ENCODE peak calls at places on chromosome 20, in seven cellular contexts. K, W, B, M, R, V and A are unnamed samples.

GRCh38 chr20:44805991-44806729 is 4.2 kb downstream of the RIMS4 start:
- DNase-seq in K (no peak), W (peak), B (no peak), M (peak), R (no peak), V (peak), A (no peak)

GRCh38 chr20:47675190-47676142 is 109.8 kb downstream of the SULF2 start:
- DNase-seq in K (no peak), W (no peak), B (no peak), M (no peak), R (peak), V (no peak), A (no peak)

GRCh38 chr20:10523438-10523837 is 88.3 kb downstream of the SLX4IP start:
- DNase-seq in K (no peak), W (no peak), B (no peak), M (no peak), R (no peak), V (no peak), A (no peak)

GRCh38 chr20:50146732-50147662 is 6.5 kb downstream of the PEDS1 start:
- DNase-seq in K (no peak), W (peak), B (peak), M (no peak), R (no peak), V (no peak), A (peak)

GRCh38 chr20:36272547-36273220 is 33.5 kb upstream of the DLGAP4 start:
- DNase-seq in K (no peak), W (no peak), B (no peak), M (peak), R (no peak), V (no peak), A (no peak)

GRCh38 chr20:34232494-34233087 is 8.6 kb upstream of the ASIP start:
- DNase-seq in K (no peak), W (no peak), B (no peak), M (no peak), R (no peak), V (no peak), A (no peak)

GRCh38 chr20:53805895-53806384 is 212.3 kb upstream of the ZNF217 start:
- DNase-seq in K (no peak), W (no peak), B (no peak), M (no peak), R (no peak), V (no peak), A (no peak)

GRCh38 chr20:4225778-4226177 is 210.4 kb upstream of the RNF24 start:
- DNase-seq in K (no peak), W (no peak), B (no peak), M (no peak), R (peak), V (no peak), A (no peak)

GRCh38 chr20:8389381-8390368 is 257.6 kb downstream of the PLCB1 start:
- DNase-seq in K (no peak), W (peak), B (no peak), M (no peak), R (peak), V (peak), A (no peak)

GRCh38 chr20:20624914-20625313 is 87.5 kb downstream of the RALGAPA2 start:
- DNase-seq in K (no peak), W (no peak), B (no peak), M (no peak), R (no peak), V (no peak), A (no peak)

GRCh38 chr20:54014301-54014914 is 56.0 kb downstream of the BCAS1 start:
- DNase-seq in K (no peak), W (no peak), B (no peak), M (no peak), R (no peak), V (peak), A (no peak)

GRCh38 chr20:47125553-47126373 is 230.7 kb downstream of the ZMYND8 start:
- DNase-seq in K (no peak), W (no peak), B (no peak), M (no peak), R (no peak), V (no peak), A (no peak)

GRCh38 chr20:42083280-42083679 is 465.1 kb upstream of the CHD6 start:
- DNase-seq in K (no peak), W (no peak), B (no peak), M (no peak), R (no peak), V (peak), A (no peak)

GRCh38 chr20:63782521-63782971 is 43.0 kb downstream of the SLC2A4RG start:
- DNase-seq in K (no peak), W (no peak), B (no peak), M (no peak), R (no peak), V (no peak), A (no peak)

GRCh38 chr20:37331060-37331857 is 14.7 kb upstream of the SRC start:
- DNase-seq in K (no peak), W (no peak), B (no peak), M (no peak), R (no peak), V (peak), A (no peak)

GRCh38 chr20:38373898-38374297 is 27.6 kb downstream of the LBP start:
- DNase-seq in K (no peak), W (no peak), B (no peak), M (no peak), R (no peak), V (no peak), A (no peak)

GRCh38 chr20:56606174-56606945 is 22.7 kb upstream of the TFAP2C start:
- DNase-seq in K (no peak), W (no peak), B (no peak), M (no peak), R (no peak), V (no peak), A (no peak)

GRCh38 chr20:51531141-51531710 is 11.3 kb downstream of the NFATC2 start:
- DNase-seq in K (peak), W (no peak), B (no peak), M (no peak), R (no peak), V (no peak), A (no peak)
- TF ChIP-seq TAF1 in K (no peak), W (no peak), B (no peak), M (no peak), R (no peak), V (no peak), A (no peak)

GRCh38 chr20:32285621-32286334 is 8.3 kb downstream of the KIF3B start:
- DNase-seq in K (no peak), W (peak), B (peak), M (no peak), R (no peak), V (no peak), A (no peak)
- TF ChIP-seq TAF1 in K (no peak), W (no peak), B (peak), M (no peak), R (no peak), V (no peak), A (no peak)

GRCh38 chr20:24701027-24701426 is 231.6 kb downstream of the SYNDIG1 start:
- DNase-seq in K (no peak), W (no peak), B (no peak), M (peak), R (no peak), V (no peak), A (no peak)

GRCh38 chr20:24703284-24703610 is 233.8 kb downstream of the SYNDIG1 start:
- DNase-seq in K (no peak), W (no peak), B (no peak), M (no peak), R (no peak), V (no peak), A (no peak)

GRCh38 chr20:24700166-24700860 is 230.9 kb downstream of the SYNDIG1 start:
- DNase-seq in K (no peak), W (no peak), B (no peak), M (peak), R (no peak), V (no peak), A (no peak)

GRCh38 chr20:24702501-24703283 is 233.3 kb downstream of the SYNDIG1 start:
- DNase-seq in K (no peak), W (no peak), B (no peak), M (peak), R (no peak), V (no peak), A (no peak)

DNA sequence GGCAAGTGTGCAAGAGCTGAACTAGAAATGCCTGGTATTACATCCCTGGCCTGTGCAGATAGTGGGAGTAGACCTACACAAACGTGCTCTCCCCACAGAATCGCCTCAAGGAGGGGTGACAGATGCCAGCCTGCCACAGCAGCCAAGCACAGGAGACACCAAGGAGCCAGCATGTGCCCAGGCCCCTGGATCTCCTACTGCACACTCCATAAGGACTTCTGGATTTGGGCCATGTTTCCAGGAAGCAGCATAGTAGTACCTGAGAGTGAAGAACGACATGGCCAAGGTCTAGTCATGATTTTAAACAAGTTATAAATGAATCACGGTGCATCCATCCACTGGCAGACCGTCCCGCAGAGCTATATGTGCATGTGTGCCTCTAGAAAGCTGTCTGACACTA is 232.2 kb downstream of the SYNDIG1 start:
- DNase-seq in K (no peak), W (no peak), B (no peak), M (peak), R (no peak), V (no peak), A (no peak)
- TF ChIP-seq TAF1 in K (no peak), W (no peak), B (no peak), M (no peak), R (no peak), V (no peak), A (no peak)

GRCh38 chr20:14523090-14523489 is 185.7 kb upstream of the FLRT3 start:
- DNase-seq in K (no peak), W (no peak), B (no peak), M (no peak), R (no peak), V (no peak), A (no peak)

GRCh38 chr20:14521016-14521415 is 183.6 kb upstream of the FLRT3 start:
- DNase-seq in K (no peak), W (no peak), B (no peak), M (no peak), R (no peak), V (no peak), A (no peak)

GRCh38 chr20:14522595-14522994 is 185.2 kb upstream of the FLRT3 start:
- DNase-seq in K (no peak), W (no peak), B (no peak), M (no peak), R (no peak), V (no peak), A (no peak)

GRCh38 chr20:14518648-14519047 is 181.2 kb upstream of the FLRT3 start:
- DNase-seq in K (no peak), W (no peak), B (no peak), M (no peak), R (no peak), V (peak), A (no peak)

GRCh38 chr20:14521436-14521835 is 184.0 kb upstream of the FLRT3 start:
- DNase-seq in K (no peak), W (no peak), B (no peak), M (no peak), R (no peak), V (no peak), A (no peak)
- TF ChIP-seq TAF1 in K (no peak), W (no peak), B (no peak), M (no peak), R (no peak), V (no peak), A (no peak)